ENCODE peak calls at places on chromosome 16, in nine cellular contexts. I is colonic mucosa, M is body of pancreas, K is OCI-LY7, L is thoracic aorta, B is fibroblast of the aortic adventitia, W is foreskin fibroblast, V is tibial artery, H is fibroblast of lung. Z is an unnamed sample.

GRCh38 chr16:813204-813915 is 12.8 kb upstream of the GNG13 start:
- DNase-seq in I (no peak), M (peak; percentile 48), K (peak; percentile 44), L (no peak), B (peak; percentile 21), W (peak; percentile 76), V (no peak), H (peak; percentile 20), Z (no peak)

GRCh38 chr16:8851761-8852403 is 16.9 kb downstream of the CARHSP1 start:
- DNase-seq in I (peak; percentile 16), M (no peak), K (no peak), L (no peak), B (no peak), W (no peak), V (no peak), H (no peak), Z (no peak)

GRCh38 chr16:66292241-66292935 is 74.1 kb upstream of the CDH5 start:
- DNase-seq in I (no peak), M (no peak), K (no peak), L (no peak), B (no peak), W (no peak), V (no peak), H (no peak), Z (no peak)

GRCh38 chr16:66391726-66392670 is 25.5 kb downstream of the CDH5 start:
- DNase-seq in I (no peak), M (no peak), K (no peak), L (no peak), B (no peak), W (no peak), V (no peak), H (no peak), Z (no peak)

GRCh38 chr16:29806641-29807425 is 504 bp downstream of the MAZ start:
- DNase-seq in I (peak; percentile 62), M (peak; percentile 62), K (peak; percentile 73), L (no peak), B (no peak), W (peak; percentile 58), V (no peak), H (no peak), Z (peak; percentile 64)

GRCh38 chr16:81190667-81191066 is 47.8 kb upstream of the BCO1 start:
- DNase-seq in I (no peak), M (no peak), K (no peak), L (no peak), B (peak; percentile 51), W (peak; percentile 78), V (no peak), H (peak; percentile 19), Z (no peak)

GRCh38 chr16:29674188-29674587 is 4.8 kb upstream of the QPRT start:
- DNase-seq in I (peak; percentile 81), M (peak; percentile 24), K (no peak), L (no peak), B (peak; percentile 47), W (peak; percentile 48), V (peak; percentile 26), H (peak; percentile 52), Z (peak; percentile 32)

GRCh38 chr16:65965632-65966031 is 400.9 kb upstream of the CDH5 start:
- DNase-seq in I (no peak), M (no peak), K (no peak), L (no peak), B (no peak), W (no peak), V (no peak), H (no peak), Z (no peak)

GRCh38 chr16:1323296-1324239 is 9.9 kb upstream of the BAIAP3 start:
- DNase-seq in I (no peak), M (no peak), K (no peak), L (no peak), B (no peak), W (no peak), V (no peak), H (no peak), Z (no peak)

GRCh38 chr16:64339052-64339770 is 782.7 kb downstream of the CDH11 start:
- DNase-seq in I (no peak), M (no peak), K (peak; percentile 27), L (no peak), B (peak; percentile 84), W (peak; percentile 88), V (no peak), H (peak; percentile 63), Z (peak; percentile 67)

GRCh38 chr16:22770866-22771265 is 43.1 kb upstream of the HS3ST2 start:
- DNase-seq in I (no peak), M (no peak), K (no peak), L (no peak), B (no peak), W (no peak), V (no peak), H (no peak), Z (no peak)

GRCh38 chr16:84593825-84594724 is 23.8 kb downstream of the COTL1 start:
- DNase-seq in I (peak; percentile 88), M (peak; percentile 14), K (peak; percentile 97), L (no peak), B (no peak), W (peak; percentile 34), V (no peak), H (peak; percentile 50), Z (peak; percentile 15)

GRCh38 chr16:49750341-49751011 is 105.4 kb downstream of the ZNF423 start:
- DNase-seq in I (no peak), M (no peak), K (no peak), L (no peak), B (peak; percentile 28), W (no peak), V (no peak), H (no peak), Z (no peak)

GRCh38 chr16:85238233-85238647 is 126.0 kb upstream of the CIBAR2 start:
- DNase-seq in I (peak; percentile 61), M (peak; percentile 38), K (no peak), L (peak; percentile 74), B (peak; percentile 93), W (peak; percentile 95), V (peak; percentile 92), H (peak; percentile 97), Z (peak; percentile 92)

GRCh38 chr16:27498426-27498825 is 51.3 kb downstream of the GTF3C1 start:
- DNase-seq in I (no peak), M (no peak), K (no peak), L (no peak), B (no peak), W (no peak), V (no peak), H (no peak), Z (no peak)

GRCh38 chr16:87328846-87329245 is 11.7 kb upstream of the C16orf95 start:
- DNase-seq in I (no peak), M (no peak), K (peak; percentile 21), L (no peak), B (no peak), W (no peak), V (no peak), H (no peak), Z (no peak)

GRCh38 chr16:15971435-15971805 is 22.0 kb downstream of the ABCC1 start:
- DNase-seq in I (no peak), M (no peak), K (no peak), L (no peak), B (no peak), W (no peak), V (no peak), H (no peak), Z (no peak)
- H3K4me3 ChIP-seq in I (no peak overlapping the region), M (no peak overlapping the region), K (no peak overlapping the region), L (no peak overlapping the region), B (no peak overlapping the region), W (no peak overlapping the region), V (no peak overlapping the region), H (no peak overlapping the region), Z (no peak overlapping the region)

DNA sequence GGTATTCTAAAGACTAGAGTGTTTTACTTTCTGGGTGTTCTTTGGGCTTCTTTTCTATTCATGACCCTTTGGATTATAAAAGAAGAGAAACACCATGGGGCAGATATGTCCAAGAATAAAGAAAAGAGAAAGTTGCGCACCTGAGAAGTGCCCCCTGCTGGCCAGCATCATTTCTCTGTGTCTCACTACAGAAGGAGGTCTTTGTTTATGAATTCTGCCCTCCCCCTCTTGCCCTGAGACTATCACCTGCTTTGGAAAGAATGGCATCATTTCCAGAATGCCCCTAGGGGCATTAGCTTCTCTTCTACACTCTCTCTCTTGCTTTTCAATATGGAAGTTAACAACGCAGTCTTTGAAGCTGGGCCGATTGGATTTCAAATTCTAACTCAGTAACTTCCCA is 45.0 kb downstream of the CDH13 start:
- DNase-seq in I (no peak), M (no peak), K (no peak), L (no peak), B (no peak), W (no peak), V (no peak), H (no peak), Z (no peak)
- TF ChIP-seq CTCF in I (peak; percentile 16), M (no peak), K (peak; percentile 78), L (no peak), B (peak; percentile 6), W (peak; percentile 21), V (no peak), H (no peak), Z (peak; percentile 31)

GRCh38 chr16:67542464-67542863 is 13.8 kb downstream of the RIPOR1 start:
- DNase-seq in I (peak; percentile 38), M (peak; percentile 43), K (peak; percentile 85), L (no peak), B (peak; percentile 66), W (peak; percentile 80), V (no peak), H (peak; percentile 70), Z (peak; percentile 78)
- H3K4me3 ChIP-seq in I (no peak overlapping the region), M (no peak overlapping the region), K (no peak overlapping the region), L (no peak overlapping the region), B (no peak overlapping the region), W (no peak overlapping the region), V (no peak overlapping the region), H (no peak overlapping the region), Z (no peak overlapping the region)

GRCh38 chr16:56670640-56670934 is 973 bp downstream of the MT1H start:
- DNase-seq in I (no peak), M (no peak), K (no peak), L (no peak), B (no peak), W (no peak), V (no peak), H (no peak), Z (no peak)

GRCh38 chr16:56675685-56676210 is 6.1 kb downstream of the MT1H start:
- DNase-seq in I (no peak), M (no peak), K (no peak), L (no peak), B (no peak), W (no peak), V (no peak), H (no peak), Z (no peak)

GRCh38 chr16:56672761-56673536 is 3.3 kb downstream of the MT1H start:
- DNase-seq in I (no peak), M (no peak), K (no peak), L (no peak), B (no peak), W (peak; percentile 58), V (no peak), H (peak; percentile 66), Z (no peak)

GRCh38 chr16:56671706-56672105 is 2.1 kb downstream of the MT1H start:
- DNase-seq in I (no peak), M (no peak), K (no peak), L (no peak), B (peak; percentile 22), W (no peak), V (no peak), H (peak; percentile 64), Z (peak; percentile 16)

DNA sequence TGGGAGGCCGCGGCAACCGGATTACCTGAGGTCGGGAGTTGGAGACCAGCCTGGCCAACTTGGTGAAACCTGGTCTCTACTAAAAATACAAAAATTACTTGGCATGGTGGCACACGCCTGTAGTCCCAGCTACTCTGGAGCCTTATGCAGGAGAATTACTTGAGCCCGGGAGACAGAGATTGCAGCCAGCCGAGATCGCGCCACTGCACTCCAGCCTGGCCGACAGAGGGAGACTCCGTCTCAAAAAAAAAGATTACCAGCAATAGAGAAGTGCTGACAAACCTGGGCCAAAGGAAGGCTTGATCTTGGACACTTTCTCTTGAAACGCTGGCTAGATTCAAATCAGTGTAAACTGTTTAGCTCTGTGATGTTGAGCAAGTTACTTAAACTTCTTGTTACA is 4.3 kb downstream of the MT1H start:
- DNase-seq in I (no peak), M (peak; percentile 68), K (peak; percentile 19), L (no peak), B (peak; percentile 44), W (peak; percentile 49), V (no peak), H (peak; percentile 46), Z (peak; percentile 27)
- TF ChIP-seq CTCF in I (peak; percentile 29), M (peak; percentile 64), K (peak; percentile 52), L (peak; percentile 61), B (peak; percentile 70), W (peak; percentile 50), V (peak; percentile 62), H (peak; percentile 63), Z (peak; percentile 63)

Z was measured in astrocyte of the spinal cord.